ENCODE peak calls at places on chromosomes 16 and 17, in four cellular contexts. Z, V, W and M are unnamed samples.

GRCh38 chr17:12549499-12549901 is 116.2 kb upstream of the MYOCD start:
- DNase-seq in Z (peak), V (no peak), W (no peak), M (no peak)

GRCh38 chr17:17343160-17343735 is 40.1 kb downstream of the NT5M start:
- DNase-seq in Z (no peak), V (no peak), W (no peak), M (no peak)

GRCh38 chr16:48323783-48324775 is 61.1 kb downstream of the SIAH1 start:
- DNase-seq in Z (no peak), V (no peak), W (no peak), M (no peak)

GRCh38 chr17:30519707-30520106 is 42.5 kb downstream of the GOSR1 start:
- DNase-seq in Z (peak), V (no peak), W (no peak), M (no peak)

GRCh38 chr16:85652431-85653221 is 36.1 kb downstream of the GINS2 start:
- DNase-seq in Z (no peak), V (peak), W (peak), M (peak)

GRCh38 chr16:1984347-1985225 is 593 bp downstream of the GFER start:
- DNase-seq in Z (no peak), V (no peak), W (peak), M (no peak)

GRCh38 chr17:47719411-47720152 is 13.5 kb upstream of the TBX21 start:
- DNase-seq in Z (peak), V (no peak), W (no peak), M (no peak)

GRCh38 chr17:28520687-28521086 is 14.5 kb downstream of the FOXN1 start:
- DNase-seq in Z (no peak), V (no peak), W (no peak), M (no peak)

GRCh38 chr17:20158580-20158979 is 149.4 kb downstream of the SPECC1 start:
- DNase-seq in Z (no peak), V (no peak), W (no peak), M (no peak)

GRCh38 chr16:981695-982151 is at the start of gene SOX8:
- DNase-seq in Z (no peak), V (no peak), W (no peak), M (no peak)

GRCh38 chr17:50834786-50835562 is 412 bp upstream of the WFIKKN2 start:
- DNase-seq in Z (no peak), V (no peak), W (no peak), M (no peak)

GRCh38 chr16:6207124-6207523 is 1109.5 kb upstream of the EEF2KMT start:
- DNase-seq in Z (no peak), V (no peak), W (no peak), M (no peak)